ENCODE peak calls at places on chromosomes 5 and 9, in ten cellular contexts. T, A, K, S, Y, F, G, V, Q and X are unnamed samples.

GRCh38 chr9:121067655-121068054 is 7.1 kb upstream of the CNTRL start:
- DNase-seq in V (no peak), G (no peak), Y (no peak), T (no peak), F (no peak), K (no peak), S (no peak), A (no peak), Q (no peak), X (no peak)

GRCh38 chr5:3226171-3226570 is 369.5 kb upstream of the IRX1 start:
- DNase-seq in Y (no peak), K (no peak), A (no peak), S (no peak), Q (no peak), T (no peak), F (no peak), V (no peak), G (no peak), X (no peak)

GRCh38 chr9:14314929-14315753 is 1.2 kb upstream of the NFIB start:
- DNase-seq in Q (no peak), V (peak; percentile 87), T (peak; percentile 9), F (peak; percentile 62), Y (peak; percentile 93), S (no peak), K (peak; percentile 93), G (peak; percentile 89), A (peak; percentile 96), X (peak; percentile 72)

GRCh38 chr5:395156-395920 is 47.6 kb upstream of the EXOC3 start:
- DNase-seq in Q (no peak), K (no peak), S (no peak), T (no peak), G (no peak), V (no peak), F (no peak), Y (peak; percentile 91), A (no peak), X (no peak)

GRCh38 chr5:32044904-32045303 is 129.2 kb downstream of the GOLPH3 start:
- DNase-seq in K (peak; percentile 86), V (no peak), G (peak; percentile 34), F (no peak), T (no peak), S (no peak), Q (no peak), Y (peak; percentile 30), A (no peak), X (no peak)

GRCh38 chr9:121976751-121977150 is 116.4 kb downstream of the TTLL11 start:
- DNase-seq in F (no peak), K (peak; percentile 61), S (no peak), T (no peak), V (no peak), A (no peak), G (peak; percentile 55), Q (no peak), Y (no peak), X (no peak)

GRCh38 chr9:19788152-19788551 is 685 bp downstream of the SLC24A2 start:
- DNase-seq in K (no peak), S (no peak), A (no peak), F (peak; percentile 31), T (no peak), G (no peak), Q (no peak), V (peak; percentile 22), Y (no peak), X (peak; percentile 27)

GRCh38 chr5:13244151-13244550 is 700.3 kb downstream of the DNAH5 start:
- DNase-seq in K (no peak), F (no peak), A (peak; percentile 4), Q (no peak), S (no peak), G (no peak), Y (no peak), V (no peak), T (no peak), X (no peak)

GRCh38 chr5:143437666-143438273 is 34.3 kb upstream of the NR3C1 start:
- DNase-seq in Y (no peak), G (no peak), A (no peak), Q (no peak), F (no peak), K (no peak), V (no peak), S (no peak), T (no peak), X (no peak)

GRCh38 chr9:8872802-8873201 is 1073.2 kb upstream of the DMAC1 start:
- DNase-seq in F (no peak), A (no peak), T (no peak), Y (peak; percentile 17), Q (no peak), K (no peak), S (no peak), V (no peak), G (no peak), X (no peak)

GRCh38 chr5:34476941-34477565 is 179.1 kb upstream of the RAI14 start:
- DNase-seq in A (no peak), V (no peak), Q (no peak), K (no peak), T (no peak), S (no peak), F (no peak), G (no peak), Y (no peak), X (no peak)

GRCh38 chr5:9557696-9558095 is 11.8 kb upstream of the SEMA5A start:
- DNase-seq in S (no peak), F (no peak), V (no peak), T (no peak), A (no peak), Q (no peak), Y (no peak), K (peak; percentile 87), G (no peak), X (no peak)

GRCh38 chr9:99030082-99030481 is 74.8 kb upstream of the TGFBR1 start:
- DNase-seq in K (peak; percentile 73), Q (no peak), A (no peak), G (no peak), S (no peak), Y (peak; percentile 97), T (no peak), V (no peak), F (no peak), X (no peak)

GRCh38 chr9:6696178-6696577 is 50.6 kb upstream of the GLDC start:
- DNase-seq in F (no peak), G (no peak), A (no peak), V (no peak), S (no peak), Y (no peak), K (no peak), Q (no peak), T (no peak), X (no peak)

GRCh38 chr9:114051281-114051680 is 26.8 kb downstream of the AMBP start:
- DNase-seq in Y (no peak), F (no peak), K (no peak), T (no peak), A (no peak), S (no peak), Q (no peak), V (no peak), G (no peak), X (no peak)

GRCh38 chr9:126692759-126693427 is 79.2 kb downstream of the LMX1B start:
- DNase-seq in G (no peak), S (no peak), K (no peak), A (no peak), V (no peak), T (no peak), Y (no peak), F (no peak), Q (no peak), X (no peak)

GRCh38 chr5:10528056-10528816 is 35.6 kb upstream of the ANKRD33B start:
- DNase-seq in S (no peak), V (no peak), A (no peak), G (no peak), Q (no peak), Y (peak; percentile 89), K (peak; percentile 89), T (no peak), F (no peak), X (no peak)

GRCh38 chr9:81829201-81829882 is 98.9 kb upstream of the SPATA31D4 start:
- DNase-seq in Y (peak; percentile 16), G (no peak), T (no peak), V (no peak), A (no peak), Q (no peak), S (no peak), K (no peak), F (no peak), X (no peak)

GRCh38 chr5:76615759-76616158 is 7.4 kb downstream of the F2RL2 start:
- DNase-seq in K (no peak), G (no peak), Y (no peak), A (no peak), V (no peak), F (no peak), T (no peak), S (no peak), Q (no peak), X (no peak)

GRCh38 chr5:166338801-166339200 is 1952.6 kb upstream of the WWC1 start:
- DNase-seq in G (no peak), A (no peak), S (no peak), Q (no peak), Y (no peak), T (no peak), V (no peak), F (no peak), K (no peak), X (no peak)

GRCh38 chr9:93260290-93261066 is 76.5 kb downstream of the WNK2 start:
- DNase-seq in V (no peak), F (no peak), Y (no peak), A (no peak), Q (no peak), S (no peak), K (no peak), G (no peak), T (no peak), X (no peak)

GRCh38 chr5:10485142-10485795 is 43.6 kb downstream of the ROPN1L start:
- DNase-seq in V (no peak), Y (peak; percentile 55), Q (no peak), S (no peak), G (peak; percentile 70), T (no peak), F (no peak), A (peak; percentile 97), K (no peak), X (peak; percentile 21)

GRCh38 chr5:9621379-9621903 is 8.7 kb downstream of the TAS2R1 start:
- DNase-seq in S (no peak), F (no peak), Q (no peak), Y (peak; percentile 19), V (peak; percentile 54), K (no peak), T (no peak), A (no peak), G (no peak), X (no peak)

GRCh38 chr5:141958113-141958512 is at the start of gene PCDH12:
- DNase-seq in Y (no peak), K (peak; percentile 14), F (no peak), T (no peak), Q (no peak), S (no peak), G (no peak), V (peak; percentile 18), A (peak; percentile 52), X (peak; percentile 68)

GRCh38 chr9:131657890-131658752 is 81.8 kb downstream of the RAPGEF1 start:
- DNase-seq in Q (no peak), S (no peak), A (no peak), Y (peak; percentile 92), G (peak; percentile 67), F (no peak), V (no peak), K (peak; percentile 95), T (no peak), X (no peak)

GRCh38 chr9:109856785-109857184 is 76.8 kb downstream of the PALM2AKAP2 start:
- DNase-seq in S (no peak), G (no peak), Y (peak; percentile 76), A (peak; percentile 8), Q (no peak), V (peak; percentile 48), K (no peak), F (peak; percentile 45), T (no peak), X (no peak)

GRCh38 chr9:133356391-133357091 is at the start of the genes SURF1 and SURF2:
- DNase-seq in A (peak; percentile 96), T (peak; percentile 93), V (peak; percentile 94), F (peak; percentile 67), Y (peak; percentile 72), S (no peak), K (peak; percentile 91), Q (peak; percentile 62), G (peak; percentile 76), X (peak; percentile 69)

GRCh38 chr5:59698207-59698606 is 195.3 kb downstream of the PDE4D start:
- DNase-seq in Q (no peak), Y (peak; percentile 25), T (no peak), A (no peak), K (no peak), S (no peak), V (no peak), G (no peak), F (no peak), X (no peak)